ENCODE peak calls at places on chromosomes 3 and 15, in eight cellular contexts. One of them, this sample, is unnamed.

GRCh38 chr3:148789156-148789555 is 38.5 kb upstream of the CPB1 start:
- DNase-seq in epithelial cell of esophagus: no peak
- DNase-seq in kidney: no peak
- DNase-seq in lower leg skin: no peak
- DNase-seq in tibial artery: no peak
- DNase-seq in vagina: no peak
- DNase-seq in adrenal gland: no peak
- DNase-seq in fibroblast of pulmonary artery: no peak
- DNase-seq in this sample: no peak

GRCh38 chr3:44957986-44958385 is 18.0 kb downstream of the ZDHHC3 start:
- DNase-seq in epithelial cell of esophagus: no peak
- DNase-seq in kidney: no peak
- DNase-seq in lower leg skin: no peak
- DNase-seq in tibial artery: no peak
- DNase-seq in vagina: no peak
- DNase-seq in adrenal gland: no peak
- DNase-seq in fibroblast of pulmonary artery: no peak
- DNase-seq in this sample: no peak

GRCh38 chr15:72319985-72320671 is at the start of gene CELF6:
- DNase-seq in epithelial cell of esophagus: peak; percentile 73
- DNase-seq in kidney: peak; percentile 93
- DNase-seq in lower leg skin: peak; percentile 93
- DNase-seq in tibial artery: peak; percentile 75
- DNase-seq in vagina: peak; percentile 78
- DNase-seq in adrenal gland: peak; percentile 92
- DNase-seq in fibroblast of pulmonary artery: peak; percentile 81
- DNase-seq in this sample: no peak

GRCh38 chr3:39454818-39455217 is 12.7 kb upstream of the MOBP start:
- DNase-seq in epithelial cell of esophagus: no peak
- DNase-seq in kidney: no peak
- DNase-seq in lower leg skin: no peak
- DNase-seq in tibial artery: no peak
- DNase-seq in vagina: no peak
- DNase-seq in adrenal gland: no peak
- DNase-seq in fibroblast of pulmonary artery: no peak
- DNase-seq in this sample: no peak

GRCh38 chr15:67030036-67030762 is 35.2 kb upstream of the SMAD3 start:
- DNase-seq in epithelial cell of esophagus: no peak
- DNase-seq in kidney: no peak
- DNase-seq in lower leg skin: no peak
- DNase-seq in tibial artery: no peak
- DNase-seq in vagina: no peak
- DNase-seq in adrenal gland: no peak
- DNase-seq in fibroblast of pulmonary artery: no peak
- DNase-seq in this sample: no peak

GRCh38 chr15:80780416-80781221 is 1.4 kb downstream of the CEMIP start:
- DNase-seq in epithelial cell of esophagus: peak; percentile 70
- DNase-seq in kidney: peak; percentile 84
- DNase-seq in lower leg skin: no peak
- DNase-seq in tibial artery: no peak
- DNase-seq in vagina: no peak
- DNase-seq in adrenal gland: peak; percentile 34
- DNase-seq in fibroblast of pulmonary artery: peak; percentile 68
- DNase-seq in this sample: peak; percentile 27

GRCh38 chr3:98972720-98973119 is 71.2 kb upstream of the DCBLD2 start:
- DNase-seq in epithelial cell of esophagus: no peak
- DNase-seq in kidney: no peak
- DNase-seq in lower leg skin: no peak
- DNase-seq in tibial artery: no peak
- DNase-seq in vagina: no peak
- DNase-seq in adrenal gland: no peak
- DNase-seq in fibroblast of pulmonary artery: no peak
- DNase-seq in this sample: no peak

GRCh38 chr3:110106805-110107204 is 769.5 kb upstream of the DPPA4 start:
- DNase-seq in epithelial cell of esophagus: peak; percentile 61
- DNase-seq in kidney: no peak
- DNase-seq in lower leg skin: no peak
- DNase-seq in tibial artery: no peak
- DNase-seq in vagina: no peak
- DNase-seq in adrenal gland: no peak
- DNase-seq in fibroblast of pulmonary artery: peak; percentile 45
- DNase-seq in this sample: no peak

GRCh38 chr3:121111914-121112612 is 204.1 kb downstream of the STXBP5L start:
- DNase-seq in epithelial cell of esophagus: no peak
- DNase-seq in kidney: no peak
- DNase-seq in lower leg skin: no peak
- DNase-seq in tibial artery: no peak
- DNase-seq in vagina: no peak
- DNase-seq in adrenal gland: no peak
- DNase-seq in fibroblast of pulmonary artery: no peak
- DNase-seq in this sample: no peak

GRCh38 chr3:136753112-136753939 is 1.1 kb upstream of the STAG1 start:
- DNase-seq in epithelial cell of esophagus: no peak
- DNase-seq in kidney: no peak
- DNase-seq in lower leg skin: no peak
- DNase-seq in tibial artery: no peak
- DNase-seq in vagina: no peak
- DNase-seq in adrenal gland: no peak
- DNase-seq in fibroblast of pulmonary artery: no peak
- DNase-seq in this sample: no peak

GRCh38 chr15:89363770-89364169 is 29.1 kb upstream of the POLG start:
- DNase-seq in epithelial cell of esophagus: no peak
- DNase-seq in kidney: peak; percentile 35
- DNase-seq in lower leg skin: no peak
- DNase-seq in tibial artery: no peak
- DNase-seq in vagina: no peak
- DNase-seq in adrenal gland: no peak
- DNase-seq in fibroblast of pulmonary artery: no peak
- DNase-seq in this sample: no peak

GRCh38 chr15:89363133-89363532 is 28.5 kb upstream of the POLG start:
- DNase-seq in epithelial cell of esophagus: no peak
- DNase-seq in kidney: peak; percentile 26
- DNase-seq in lower leg skin: no peak
- DNase-seq in tibial artery: no peak
- DNase-seq in vagina: no peak
- DNase-seq in adrenal gland: no peak
- DNase-seq in fibroblast of pulmonary artery: no peak
- DNase-seq in this sample: no peak

GRCh38 chr15:89361451-89362202 is 27.0 kb upstream of the POLG start:
- DNase-seq in epithelial cell of esophagus: peak; percentile 70
- DNase-seq in kidney: peak; percentile 89
- DNase-seq in lower leg skin: no peak
- DNase-seq in tibial artery: no peak
- DNase-seq in vagina: no peak
- DNase-seq in adrenal gland: peak; percentile 74
- DNase-seq in fibroblast of pulmonary artery: peak; percentile 71
- DNase-seq in this sample: no peak

GRCh38 chr15:89364341-89364740 is 29.7 kb upstream of the POLG start:
- DNase-seq in epithelial cell of esophagus: no peak
- DNase-seq in kidney: peak; percentile 41
- DNase-seq in lower leg skin: no peak
- DNase-seq in tibial artery: no peak
- DNase-seq in vagina: no peak
- DNase-seq in adrenal gland: peak; percentile 47
- DNase-seq in fibroblast of pulmonary artery: no peak
- DNase-seq in this sample: no peak

DNA sequence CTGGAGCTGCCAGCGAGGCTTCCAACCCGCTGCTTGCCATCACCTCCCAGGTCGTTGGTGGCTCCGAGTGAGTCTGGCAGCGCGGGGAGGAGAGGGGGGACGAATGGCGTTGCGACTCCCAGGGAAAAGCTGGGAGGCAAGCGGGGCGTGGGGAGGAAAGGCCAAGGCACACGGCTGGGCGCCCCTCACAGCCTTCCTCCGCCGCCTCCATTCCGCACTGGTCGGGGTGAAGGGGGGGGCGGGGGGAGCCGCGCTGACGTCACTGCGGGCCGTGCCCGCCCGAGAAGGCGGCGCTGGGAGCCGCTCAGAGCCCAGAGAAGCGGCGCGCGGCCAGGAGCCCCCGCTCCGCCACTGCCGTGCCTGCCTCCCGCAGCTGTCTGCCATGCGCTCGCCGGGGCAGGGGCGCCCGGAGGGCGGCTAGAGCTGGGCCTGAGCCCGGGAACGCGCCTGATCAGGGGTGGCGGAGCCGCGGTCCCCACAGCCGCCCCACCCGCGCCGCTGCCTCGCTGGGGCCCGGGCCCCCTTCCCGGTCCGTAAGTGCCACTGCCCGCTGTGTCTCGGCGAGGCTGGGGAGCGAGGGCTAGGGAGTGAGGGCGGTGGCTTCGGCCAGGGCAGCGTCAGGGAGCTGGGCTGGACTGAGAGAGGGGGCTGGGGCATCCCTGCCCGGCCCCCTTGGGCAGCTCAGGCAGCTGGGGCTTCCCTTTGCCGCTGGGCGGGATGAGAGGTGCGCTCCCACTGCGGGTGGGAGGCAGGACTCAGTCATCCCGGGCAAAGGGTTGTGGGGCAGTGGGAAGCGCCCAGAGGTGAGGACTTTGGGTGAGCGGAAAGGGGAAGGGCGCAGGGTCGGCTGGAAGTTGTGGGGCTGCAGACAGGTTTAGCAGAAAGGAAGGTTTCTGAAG is 27.8 kb upstream of the POLG start:
- DNase-seq in epithelial cell of esophagus: no peak
- DNase-seq in kidney: peak; percentile 66
- DNase-seq in lower leg skin: no peak
- DNase-seq in tibial artery: no peak
- DNase-seq in vagina: no peak
- DNase-seq in adrenal gland: no peak
- DNase-seq in fibroblast of pulmonary artery: no peak
- DNase-seq in this sample: no peak
- TF ChIP-seq CTCF in epithelial cell of esophagus: no peak
- TF ChIP-seq CTCF in kidney: no peak
- TF ChIP-seq CTCF in lower leg skin: no peak
- TF ChIP-seq CTCF in tibial artery: no peak
- TF ChIP-seq CTCF in vagina: no peak
- TF ChIP-seq CTCF in adrenal gland: no peak
- TF ChIP-seq CTCF in fibroblast of pulmonary artery: no peak
- TF ChIP-seq CTCF in this sample: no peak

GRCh38 chr15:27845535-27846369 is 253.4 kb downstream of the OCA2 start:
- DNase-seq in epithelial cell of esophagus: no peak
- DNase-seq in kidney: no peak
- DNase-seq in lower leg skin: peak; percentile 53
- DNase-seq in tibial artery: no peak
- DNase-seq in vagina: peak; percentile 72
- DNase-seq in adrenal gland: no peak
- DNase-seq in fibroblast of pulmonary artery: no peak
- DNase-seq in this sample: no peak

GRCh38 chr15:27846722-27847420 is 252.2 kb downstream of the OCA2 start:
- DNase-seq in epithelial cell of esophagus: no peak
- DNase-seq in kidney: no peak
- DNase-seq in lower leg skin: peak; percentile 53
- DNase-seq in tibial artery: no peak
- DNase-seq in vagina: peak; percentile 58
- DNase-seq in adrenal gland: no peak
- DNase-seq in fibroblast of pulmonary artery: no peak
- DNase-seq in this sample: no peak

GRCh38 chr15:27842526-27842925 is 256.6 kb downstream of the OCA2 start:
- DNase-seq in epithelial cell of esophagus: peak; percentile 6
- DNase-seq in kidney: no peak
- DNase-seq in lower leg skin: no peak
- DNase-seq in tibial artery: no peak
- DNase-seq in vagina: no peak
- DNase-seq in adrenal gland: no peak
- DNase-seq in fibroblast of pulmonary artery: no peak
- DNase-seq in this sample: no peak

GRCh38 chr15:27844018-27844666 is 255.0 kb downstream of the OCA2 start:
- DNase-seq in epithelial cell of esophagus: peak; percentile 84
- DNase-seq in kidney: no peak
- DNase-seq in lower leg skin: peak; percentile 79
- DNase-seq in tibial artery: no peak
- DNase-seq in vagina: peak; percentile 69
- DNase-seq in adrenal gland: no peak
- DNase-seq in fibroblast of pulmonary artery: peak; percentile 59
- DNase-seq in this sample: no peak

DNA sequence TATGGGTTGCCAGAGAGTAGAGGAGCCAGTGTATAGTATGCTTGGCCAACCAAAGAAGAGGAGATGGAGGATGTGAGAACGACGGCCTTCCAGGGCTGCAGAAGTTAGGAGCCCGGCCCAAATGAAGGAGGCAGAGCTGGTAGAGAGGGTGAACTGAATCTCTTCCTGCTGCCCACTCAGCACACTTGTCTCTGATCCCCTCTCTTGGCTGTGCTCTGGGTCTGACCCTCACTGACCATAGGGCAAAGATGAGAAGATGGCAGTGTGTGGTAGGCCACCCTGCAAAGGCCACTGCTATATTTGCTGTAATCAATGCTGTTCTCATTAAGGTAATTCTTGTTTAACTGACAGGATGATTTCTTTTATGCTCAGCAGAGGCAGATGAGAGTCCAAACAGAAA is 256.0 kb downstream of the OCA2 start:
- DNase-seq in epithelial cell of esophagus: no peak
- DNase-seq in kidney: no peak
- DNase-seq in lower leg skin: no peak
- DNase-seq in tibial artery: no peak
- DNase-seq in vagina: peak; percentile 62
- DNase-seq in adrenal gland: no peak
- DNase-seq in fibroblast of pulmonary artery: no peak
- DNase-seq in this sample: no peak
- H3K4me3 ChIP-seq in epithelial cell of esophagus: no peak overlapping the region
- H3K4me3 ChIP-seq in kidney: no peak overlapping the region
- H3K4me3 ChIP-seq in lower leg skin: no peak overlapping the region
- H3K4me3 ChIP-seq in tibial artery: no peak overlapping the region
- H3K4me3 ChIP-seq in vagina: no peak overlapping the region
- H3K4me3 ChIP-seq in adrenal gland: no peak overlapping the region
- H3K4me3 ChIP-seq in fibroblast of pulmonary artery: no peak overlapping the region
- H3K4me3 ChIP-seq in this sample: no peak overlapping the region

DNA sequence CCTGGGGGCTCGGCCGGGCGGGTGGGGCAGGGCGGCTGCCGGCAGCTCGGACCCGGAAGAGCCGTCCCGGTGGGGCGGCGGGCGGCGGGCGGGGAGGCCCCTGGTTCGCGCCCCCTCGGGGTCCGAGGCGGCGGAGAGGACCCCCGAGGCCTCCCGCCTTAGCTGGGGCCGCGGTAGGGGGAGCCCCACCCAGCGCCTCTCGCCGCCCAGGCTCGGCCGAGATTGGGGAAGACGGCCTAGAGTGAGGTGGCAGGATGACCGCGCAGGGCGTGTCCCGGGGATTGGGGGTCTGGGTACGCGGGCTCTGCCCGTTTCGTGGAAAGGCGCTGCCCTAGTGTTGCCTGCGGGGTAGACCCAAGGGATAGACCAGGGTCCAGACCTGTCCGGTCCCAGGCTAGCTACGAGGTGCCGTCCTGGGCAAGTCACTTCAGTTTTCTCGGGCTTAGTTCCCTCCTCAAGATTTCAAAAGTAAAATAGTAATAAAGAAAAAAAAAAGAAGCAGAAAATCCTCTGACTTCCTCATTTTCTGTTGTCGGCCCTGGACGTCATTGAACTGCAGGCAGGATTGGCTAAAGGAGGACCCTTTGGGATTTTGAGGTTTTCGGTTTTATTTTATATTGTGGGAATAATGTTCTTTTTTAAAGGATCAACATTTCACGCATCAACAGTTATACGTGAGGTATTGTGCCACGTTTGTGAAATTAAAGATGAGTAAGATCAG is 580 bp downstream of the IQGAP1 start:
- DNase-seq in epithelial cell of esophagus: peak; percentile 58
- DNase-seq in kidney: peak; percentile 91
- DNase-seq in lower leg skin: peak; percentile 96
- DNase-seq in tibial artery: peak; percentile 85
- DNase-seq in vagina: peak; percentile 91
- DNase-seq in adrenal gland: peak; percentile 72
- DNase-seq in fibroblast of pulmonary artery: peak; percentile 43
- DNase-seq in this sample: no peak
- TF ChIP-seq CTCF in epithelial cell of esophagus: no peak
- TF ChIP-seq CTCF in kidney: no peak
- TF ChIP-seq CTCF in lower leg skin: no peak
- TF ChIP-seq CTCF in tibial artery: no peak
- TF ChIP-seq CTCF in vagina: no peak
- TF ChIP-seq CTCF in adrenal gland: no peak
- TF ChIP-seq CTCF in fibroblast of pulmonary artery: no peak
- TF ChIP-seq CTCF in this sample: no peak

GRCh38 chr3:170002829-170003228 is 35.0 kb upstream of the GPR160 start:
- DNase-seq in epithelial cell of esophagus: no peak
- DNase-seq in kidney: no peak
- DNase-seq in lower leg skin: no peak
- DNase-seq in tibial artery: no peak
- DNase-seq in vagina: no peak
- DNase-seq in adrenal gland: no peak
- DNase-seq in fibroblast of pulmonary artery: peak; percentile 14
- DNase-seq in this sample: no peak
- H3K4me3 ChIP-seq in epithelial cell of esophagus: no peak overlapping the region
- H3K4me3 ChIP-seq in kidney: peak overlapping the region; percentile 13
- H3K4me3 ChIP-seq in lower leg skin: no peak overlapping the region
- H3K4me3 ChIP-seq in tibial artery: no peak overlapping the region
- H3K4me3 ChIP-seq in vagina: no peak overlapping the region
- H3K4me3 ChIP-seq in adrenal gland: no peak overlapping the region
- H3K4me3 ChIP-seq in fibroblast of pulmonary artery: no peak overlapping the region
- H3K4me3 ChIP-seq in this sample: no peak overlapping the region

This sample was measured in LNCaP clone FGC.